ENCODE peak calls at places on chromosome 4, in five cellular contexts. J is H1, Q is fibroblast of lung, S is tibial nerve, B is right lobe of liver. X is an unnamed sample. For H3K27me3, the result is how much of the 10 kb centered on the place peaks cover.

GRCh38 chr4:187393546-187394344 is 601.8 kb upstream of the ZFP42 start:
- DNase-seq in S (no peak), Q (no peak), B (no peak), J (no peak), X (no peak)

GRCh38 chr4:173252024-173252935 is 81.9 kb downstream of the HMGB2 start:
- DNase-seq in B (no peak), Q (peak), S (peak), J (no peak), X (no peak)

GRCh38 chr4:156475322-156475721 is 496.3 kb downstream of the PDGFC start:
- DNase-seq in S (no peak), B (no peak), Q (peak), J (no peak), X (no peak)

GRCh38 chr4:105909699-105910340 is 14.5 kb downstream of the NPNT start:
- DNase-seq in S (no peak), J (no peak), B (no peak), Q (no peak), X (no peak)

GRCh38 chr4:176837176-176837915 is 44.6 kb upstream of the VEGFC start:
- DNase-seq in Q (no peak), B (no peak), J (no peak), S (no peak), X (no peak)

GRCh38 chr4:19693949-19694597 is 557.6 kb upstream of the SLIT2 start:
- DNase-seq in Q (no peak), B (no peak), S (no peak), J (no peak), X (no peak)

GRCh38 chr4:16461362-16461761 is 235.1 kb upstream of the TAPT1 start:
- DNase-seq in Q (peak), S (no peak), J (no peak), B (no peak), X (no peak)

GRCh38 chr4:84338367-84338766 is 160.7 kb downstream of the NKX6-1 start:
- DNase-seq in Q (no peak), B (no peak), S (no peak), J (no peak), X (no peak)

GRCh38 chr4:84496356-84497219 is 2.5 kb downstream of the NKX6-1 start:
- DNase-seq in B (no peak), S (no peak), Q (no peak), J (no peak), X (no peak)

GRCh38 chr4:165288639-165289428 is 38.6 kb upstream of the MSMO1 start:
- DNase-seq in J (no peak), B (no peak), Q (peak), S (no peak), X (no peak)

GRCh38 chr4:134787315-134787714 is 585.7 kb upstream of the PABPC4L start:
- DNase-seq in Q (peak), B (no peak), J (no peak), S (no peak), X (no peak)

GRCh38 chr4:21447320-21448055 is 501.1 kb downstream of the KCNIP4 start:
- DNase-seq in B (no peak), Q (no peak), J (no peak), S (no peak), X (no peak)
- TF ChIP-seq CTCF in B (no peak), Q (no peak), J (no peak), S (no peak), X (no peak)

DNA sequence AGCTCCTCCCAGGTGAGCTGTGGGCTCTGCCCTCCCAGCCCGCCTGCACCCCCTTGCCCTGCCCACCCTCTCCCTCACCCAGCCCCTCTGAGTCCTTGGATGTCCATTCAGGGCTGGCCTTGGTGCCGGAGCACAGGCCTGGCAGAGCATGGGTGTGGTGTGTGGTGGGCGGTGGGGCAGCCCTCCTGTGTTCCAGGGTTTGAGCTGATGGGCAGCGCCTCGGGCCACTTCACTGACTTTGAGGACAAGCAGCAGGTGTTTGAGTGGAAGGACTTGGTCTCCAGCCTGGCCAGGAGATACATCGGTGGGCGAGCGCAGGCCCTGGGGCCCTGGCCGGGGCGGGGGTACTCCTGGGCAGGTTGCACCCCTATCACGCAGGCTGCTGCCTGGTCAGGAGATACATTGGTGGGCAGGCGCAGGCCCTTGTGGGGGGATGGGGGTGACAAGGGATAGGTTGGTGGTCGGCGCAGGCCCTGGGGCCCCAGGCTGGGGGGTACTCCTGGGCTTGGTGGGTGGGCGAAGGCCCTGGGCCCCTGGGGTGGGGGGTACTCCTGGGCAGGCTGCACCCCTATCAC is 7.6 kb upstream of the SLC26A1 start:
- DNase-seq in S (no peak), Q (no peak), J (no peak), B (no peak), X (no peak)
- H3K27me3 ChIP-seq in S (under half), Q (under half), J (half or more), B (under half), X (half or more)

GRCh38 chr4:119000400-119000799 is 111.7 kb downstream of the SYNPO2 start:
- DNase-seq in J (no peak), B (no peak), S (no peak), Q (peak), X (no peak)
- TF ChIP-seq CTCF in J (no peak), B (no peak), S (no peak), Q (no peak), X (no peak)

GRCh38 chr4:61202638-61203495 is 2.7 kb downstream of the ADGRL3 start:
- DNase-seq in J (no peak), B (no peak), S (no peak), Q (peak), X (no peak)
- H3K27me3 ChIP-seq in J (under half), B (under half), S (under half), Q (under half), X (under half)

GRCh38 chr4:70657326-70657725 is 9.0 kb downstream of the JCHAIN start:
- DNase-seq in B (no peak), Q (no peak), J (no peak), S (no peak), X (no peak)

GRCh38 chr4:70654605-70655011 is 11.7 kb downstream of the JCHAIN start:
- DNase-seq in J (no peak), B (no peak), S (no peak), Q (peak), X (no peak)

DNA sequence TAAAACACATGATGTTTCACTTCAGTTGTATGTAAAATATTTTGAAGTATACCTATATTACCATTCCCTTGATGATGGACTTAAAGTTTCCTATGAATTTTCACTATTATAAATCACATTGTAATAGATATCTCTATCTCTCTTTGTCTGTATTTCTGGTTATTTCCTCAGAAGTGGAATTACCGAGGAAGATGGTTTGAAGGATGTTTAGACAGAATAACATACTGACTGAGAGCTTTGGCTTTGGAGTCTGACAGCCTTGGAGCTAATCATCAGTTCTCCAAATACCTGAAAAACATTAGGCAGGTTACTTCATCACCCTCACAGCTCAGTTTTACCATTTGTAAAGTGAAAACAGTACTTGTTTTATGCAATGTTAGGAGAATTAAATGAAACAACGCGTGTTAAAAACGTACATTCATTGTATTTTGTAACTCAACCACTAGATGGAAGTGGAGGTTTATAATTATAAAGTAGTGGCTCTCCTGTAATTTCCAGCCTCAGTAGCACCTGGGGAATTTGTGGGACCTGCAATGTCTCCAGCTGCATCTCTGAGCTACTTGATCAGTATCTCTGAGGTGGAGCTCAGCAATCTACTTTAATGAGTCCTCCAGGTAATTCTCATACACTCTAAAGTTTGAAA is 14.3 kb downstream of the JCHAIN start:
- DNase-seq in Q (peak), J (no peak), B (no peak), S (no peak), X (no peak)
- TF ChIP-seq CTCF in Q (peak), J (no peak), B (peak), S (peak), X (peak)

GRCh38 chr4:828641-829271 is 2.8 kb upstream of the CPLX1 start:
- DNase-seq in Q (no peak), S (no peak), B (peak), J (no peak), X (no peak)
- H3K27me3 ChIP-seq in Q (under half), S (under half), B (under half), J (under half), X (under half)

X was measured in Peyer's patch.